ENCODE peak calls at places on chromosomes 7 and 10, in five cellular contexts. F is posterior cingulate gyrus; V is fibroblast of lung; X is CD8-positive, alpha-beta T cell; Z is HEK293T. H is an unnamed sample.

GRCh38 chr10:58352956-58353610 is 18.3 kb downstream of the UBE2D1 start:
- DNase-seq in F (no peak), V (no peak), X (no peak), Z (peak), H (no peak)

GRCh38 chr7:37047260-37047659 is 323.0 kb upstream of the AOAH start:
- DNase-seq in F (no peak), V (no peak), X (no peak), Z (no peak), H (no peak)

GRCh38 chr10:48523820-48524758 is 80.8 kb downstream of the ARHGAP22 start:
- DNase-seq in F (no peak), V (peak), X (no peak), Z (peak), H (no peak)

GRCh38 chr10:61465216-61465496 is 12.0 kb upstream of the TMEM26 start:
- DNase-seq in F (no peak), V (no peak), X (no peak), Z (no peak), H (no peak)

GRCh38 chr7:7919449-7919945 is 49.1 kb upstream of the GLCCI1 start:
- DNase-seq in F (no peak), V (no peak), X (no peak), Z (no peak), H (no peak)

GRCh38 chr7:155491812-155492211 is 33.9 kb downstream of the EN2 start:
- DNase-seq in F (no peak), V (no peak), X (no peak), Z (no peak), H (no peak)

GRCh38 chr7:79471283-79471682 is 17.8 kb upstream of the MAGI2 start:
- DNase-seq in F (no peak), V (no peak), X (no peak), Z (no peak), H (no peak)

GRCh38 chr10:124155781-124156401 is 62.5 kb upstream of the CHST15 start:
- DNase-seq in F (no peak), V (peak), X (no peak), Z (no peak), H (no peak)

GRCh38 chr10:17758896-17759295 is 6.9 kb downstream of the TMEM236 start:
- DNase-seq in F (no peak), V (no peak), X (no peak), Z (no peak), H (no peak)

GRCh38 chr10:24894309-24894708 is 58.1 kb downstream of the PRTFDC1 start:
- DNase-seq in F (no peak), V (peak), X (no peak), Z (no peak), H (no peak)

GRCh38 chr10:14329609-14330246 is 996 bp downstream of the FRMD4A start:
- DNase-seq in F (no peak), V (no peak), X (no peak), Z (no peak), H (no peak)

GRCh38 chr7:143415696-143416095 is 7.0 kb upstream of the EPHA1 start:
- DNase-seq in F (no peak), V (no peak), X (no peak), Z (no peak), H (no peak)

GRCh38 chr7:41578700-41579099 is 124.2 kb downstream of the INHBA start:
- DNase-seq in F (no peak), V (no peak), X (no peak), Z (no peak), H (no peak)

GRCh38 chr7:22944506-22944905 is 69.4 kb downstream of the HYCC1 start:
- DNase-seq in F (no peak), V (peak), X (no peak), Z (no peak), H (no peak)

GRCh38 chr10:80443531-80443974 is 10.6 kb upstream of the TSPAN14 start:
- DNase-seq in F (no peak), V (peak), X (no peak), Z (no peak), H (no peak)

GRCh38 chr7:127437772-127438330 is 45.3 kb upstream of the ZNF800 start:
- DNase-seq in F (no peak), V (peak), X (no peak), Z (no peak), H (no peak)

GRCh38 chr10:110434477-110435096 is 63.1 kb upstream of the DUSP5 start:
- DNase-seq in F (no peak), V (no peak), X (no peak), Z (no peak), H (no peak)

GRCh38 chr7:150514748-150515222 is at the start of gene GIMAP7:
- DNase-seq in F (no peak), V (no peak), X (peak), Z (no peak), H (peak)

GRCh38 chr10:27383595-27384542 is 120.2 kb upstream of the RAB18 start:
- DNase-seq in F (no peak), V (no peak), X (no peak), Z (no peak), H (no peak)

GRCh38 chr7:23264916-23265458 is 18.4 kb downstream of the GPNMB start:
- DNase-seq in F (no peak), V (no peak), X (no peak), Z (no peak), H (no peak)

GRCh38 chr10:129541208-129541607 is 74.2 kb downstream of the MGMT start:
- DNase-seq in F (no peak), V (peak), X (no peak), Z (no peak), H (no peak)

GRCh38 chr7:8190121-8190895 is 71.7 kb downstream of the ICA1 start:
- DNase-seq in F (peak), V (peak), X (peak), Z (peak), H (peak)

GRCh38 chr7:76512941-76513816 is 2.8 kb downstream of the UPK3B start:
- DNase-seq in F (no peak), V (no peak), X (no peak), Z (peak), H (no peak)

GRCh38 chr10:75100764-75101291 is 10.6 kb upstream of the SAMD8 start:
- DNase-seq in F (no peak), V (no peak), X (no peak), Z (no peak), H (no peak)

GRCh38 chr10:94027197-94027596 is 33.5 kb downstream of the PLCE1 start:
- DNase-seq in F (no peak), V (no peak), X (no peak), Z (no peak), H (no peak)

GRCh38 chr7:47407136-47407535 is 174.8 kb downstream of the TNS3 start:
- DNase-seq in F (no peak), V (no peak), X (no peak), Z (no peak), H (no peak)

GRCh38 chr10:72692897-72693598 is 1.1 kb downstream of the MCU start:
- DNase-seq in F (no peak), V (peak), X (peak), Z (no peak), H (no peak)

GRCh38 chr10:58384536-58384998 is 643 bp upstream of the TFAM start:
- DNase-seq in F (no peak), V (no peak), X (no peak), Z (no peak), H (no peak)

GRCh38 chr10:119489572-119490326 is 52.8 kb downstream of the RGS10 start:
- DNase-seq in F (peak), V (peak), X (peak), Z (peak), H (peak)

GRCh38 chr10:119878524-119878923 is 5.9 kb upstream of the MCMBP start:
- DNase-seq in F (no peak), V (no peak), X (no peak), Z (no peak), H (no peak)

GRCh38 chr10:120508393-120508792 is 51.4 kb downstream of the PLPP4 start:
- DNase-seq in F (no peak), V (no peak), X (no peak), Z (no peak), H (no peak)

GRCh38 chr7:130917669-130918128 is 183.7 kb upstream of the KLF14 start:
- DNase-seq in F (no peak), V (peak), X (no peak), Z (no peak), H (no peak)

GRCh38 chr7:14630048-14630447 is 272.5 kb downstream of the DGKB start:
- DNase-seq in F (no peak), V (no peak), X (no peak), Z (no peak), H (no peak)

H was measured in effector CD4-positive, alpha-beta T cell.